ENCODE peak calls at places on chromosome 17, in seven cellular contexts. X, V, P, M, Z, S and J are unnamed samples.

GRCh38 chr17:61167050-61167449 is 232.6 kb upstream of the TBX2 start:
- DNase-seq in X (no peak), V (no peak), P (no peak), M (no peak), Z (no peak), S (no peak), J (no peak)

GRCh38 chr17:39769974-39770587 is 32.3 kb downstream of the GRB7 start:
- DNase-seq in X (no peak), V (no peak), P (no peak), M (peak; percentile 32), Z (no peak), S (peak; percentile 69), J (no peak)

GRCh38 chr17:50487213-50488096 is 8.8 kb downstream of the RSAD1 start:
- DNase-seq in X (no peak), V (no peak), P (no peak), M (peak; percentile 12), Z (no peak), S (no peak), J (no peak)

GRCh38 chr17:15380447-15380846 is 39.0 kb upstream of the TEKT3 start:
- DNase-seq in X (no peak), V (no peak), P (no peak), M (no peak), Z (no peak), S (peak; percentile 57), J (no peak)

GRCh38 chr17:78529251-78529650 is 47.9 kb downstream of the DNAH17 start:
- DNase-seq in X (no peak), V (no peak), P (no peak), M (no peak), Z (no peak), S (no peak), J (no peak)

GRCh38 chr17:78125976-78126894 is 2.3 kb downstream of the TMC6 start:
- DNase-seq in X (no peak), V (no peak), P (no peak), M (no peak), Z (no peak), S (no peak), J (no peak)

GRCh38 chr17:11705111-11705510 is 106.8 kb downstream of the DNAH9 start:
- DNase-seq in X (no peak), V (no peak), P (no peak), M (no peak), Z (no peak), S (no peak), J (no peak)

GRCh38 chr17:76911299-76912007 is 43.2 kb downstream of the MGAT5B start:
- DNase-seq in X (no peak), V (no peak), P (no peak), M (no peak), Z (no peak), S (no peak), J (no peak)

GRCh38 chr17:79001190-79002020 is 8.2 kb downstream of the CANT1 start:
- DNase-seq in X (no peak), V (no peak), P (no peak), M (no peak), Z (no peak), S (no peak), J (no peak)

GRCh38 chr17:80564545-80564944 is 19.9 kb downstream of the RPTOR start:
- DNase-seq in X (no peak), V (no peak), P (no peak), M (no peak), Z (no peak), S (no peak), J (no peak)

GRCh38 chr17:69323806-69324205 is 3.1 kb downstream of the ABCA5 start:
- DNase-seq in X (no peak), V (no peak), P (no peak), M (no peak), Z (no peak), S (no peak), J (no peak)

GRCh38 chr17:69326302-69327059 is 452 bp downstream of the ABCA5 start:
- DNase-seq in X (peak; percentile 11), V (no peak), P (peak; percentile 5), M (peak; percentile 26), Z (peak; percentile 81), S (peak; percentile 45), J (no peak)

GRCh38 chr17:69320908-69321238 is 6.1 kb downstream of the ABCA5 start:
- DNase-seq in X (no peak), V (no peak), P (no peak), M (no peak), Z (no peak), S (no peak), J (no peak)

GRCh38 chr17:69327060-69327831 is at the start of gene ABCA5:
- DNase-seq in X (peak; percentile 95), V (peak; percentile 95), P (peak; percentile 83), M (peak; percentile 79), Z (peak; percentile 84), S (peak; percentile 97), J (peak; percentile 84)

DNA sequence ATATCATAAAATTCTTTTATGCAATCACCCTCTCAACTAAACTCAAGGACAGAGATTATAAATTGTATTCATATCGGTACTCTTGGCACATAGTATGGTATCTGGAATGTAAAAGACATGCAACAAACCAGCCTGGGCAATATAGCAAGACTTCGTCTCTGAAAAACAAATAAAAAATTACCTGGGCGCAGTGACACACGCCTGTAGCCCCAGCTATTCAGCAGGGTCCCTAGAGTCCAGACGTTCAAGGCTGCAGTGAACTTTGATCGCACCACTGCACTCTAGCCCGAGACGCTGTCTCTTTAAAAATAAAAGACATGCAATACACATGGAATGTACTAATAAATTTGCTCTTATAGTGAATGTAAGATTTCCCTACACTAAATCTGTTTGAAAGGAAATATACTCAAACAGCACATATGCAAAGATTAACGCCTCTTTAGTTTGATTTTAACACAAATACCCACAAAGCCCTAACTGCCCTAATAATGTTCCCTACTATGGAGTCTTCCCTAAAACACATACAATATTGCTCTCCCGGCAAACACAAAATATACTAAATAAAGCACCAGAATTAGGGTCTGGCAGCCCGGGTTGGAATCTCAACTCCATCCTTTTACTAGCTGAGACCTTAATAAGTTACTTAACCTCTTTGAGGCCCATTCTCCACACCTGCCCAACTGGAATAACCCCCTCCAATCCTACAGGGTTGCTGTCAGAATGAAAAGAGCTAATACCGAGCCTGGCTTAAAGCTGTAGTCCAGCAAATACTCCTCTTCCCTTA is 1.2 kb downstream of the ABCA5 start:
- DNase-seq in X (no peak), V (no peak), P (peak; percentile 8), M (no peak), Z (no peak), S (no peak), J (no peak)
- H2BK120ac ChIP-seq in X (no peak overlapping the region), V (no peak overlapping the region), P (no peak overlapping the region), M (no peak overlapping the region), Z (no peak overlapping the region), S (no peak overlapping the region), J (no peak overlapping the region)

GRCh38 chr17:70208080-70208794 is 38.9 kb downstream of the KCNJ2 start:
- DNase-seq in X (peak; percentile 3), V (no peak), P (no peak), M (no peak), Z (no peak), S (peak; percentile 54), J (no peak)
- H2BK120ac ChIP-seq in X (no peak overlapping the region), V (no peak overlapping the region), P (no peak overlapping the region), M (no peak overlapping the region), Z (no peak overlapping the region), S (no peak overlapping the region), J (no peak overlapping the region)

GRCh38 chr17:43902190-43902589 is 5.1 kb downstream of the MPP2 start:
- DNase-seq in X (no peak), V (no peak), P (no peak), M (no peak), Z (no peak), S (no peak), J (no peak)

GRCh38 chr17:43898446-43898845 is 8.9 kb downstream of the MPP2 start:
- DNase-seq in X (no peak), V (no peak), P (no peak), M (no peak), Z (no peak), S (no peak), J (no peak)

GRCh38 chr17:43900183-43900857 is 7.0 kb downstream of the MPP2 start:
- DNase-seq in X (peak; percentile 89), V (peak; percentile 96), P (peak; percentile 89), M (peak; percentile 72), Z (peak; percentile 85), S (peak; percentile 89), J (peak; percentile 95)

GRCh38 chr17:43897827-43898226 is 9.5 kb downstream of the MPP2 start:
- DNase-seq in X (no peak), V (no peak), P (no peak), M (no peak), Z (no peak), S (peak; percentile 37), J (no peak)

DNA sequence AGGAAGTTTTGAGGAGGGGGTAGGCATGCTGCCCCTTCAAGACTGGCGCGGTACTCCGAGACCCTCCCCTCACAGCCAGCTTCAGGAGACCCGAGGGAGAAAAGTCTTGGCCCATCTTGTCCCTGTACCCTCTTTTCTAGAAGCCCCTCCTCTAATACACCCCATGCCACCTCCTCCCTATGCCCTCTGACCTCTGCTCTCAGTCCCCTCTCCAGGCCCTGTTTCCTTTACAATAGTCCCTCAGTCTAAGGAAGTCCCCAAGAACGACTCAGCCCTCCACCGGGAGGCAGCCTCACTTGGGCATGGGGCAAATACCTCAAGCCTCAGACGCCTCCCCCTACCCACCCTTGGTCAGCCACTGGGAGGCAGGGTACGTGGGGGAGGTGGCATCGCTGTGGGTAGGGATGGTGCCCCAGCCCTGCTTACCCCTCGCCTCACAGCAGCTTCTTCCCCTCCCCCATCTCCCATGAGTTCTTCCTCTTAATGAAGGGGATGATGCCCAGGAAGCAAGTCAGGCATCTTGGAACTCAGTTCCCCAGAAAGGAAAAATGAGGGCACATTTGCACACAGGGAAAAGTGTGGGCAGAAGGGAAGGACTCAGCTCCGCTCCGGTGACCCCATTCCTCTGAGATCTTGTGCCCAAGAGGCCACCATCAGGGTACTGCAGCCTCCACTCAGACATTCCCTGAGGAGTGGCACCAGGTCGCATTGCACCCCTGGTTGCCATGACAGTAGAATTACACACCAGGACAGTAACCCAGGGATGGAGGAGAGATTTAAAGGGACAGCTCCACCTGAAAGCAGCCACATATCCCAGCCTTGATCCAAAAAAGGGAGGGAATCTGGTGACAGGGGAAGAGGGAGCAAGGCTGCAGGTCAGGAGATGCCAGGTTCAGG is 6.2 kb downstream of the MPP2 start:
- DNase-seq in X (peak; percentile 59), V (peak; percentile 59), P (no peak), M (no peak), Z (no peak), S (no peak), J (no peak)
- H2BK120ac ChIP-seq in X (no peak overlapping the region), V (no peak overlapping the region), P (peak overlapping the region; percentile 74), M (no peak overlapping the region), Z (no peak overlapping the region), S (no peak overlapping the region), J (peak overlapping the region; percentile 31)

GRCh38 chr17:70290770-70291169 is 121.4 kb downstream of the KCNJ2 start:
- DNase-seq in X (no peak), V (no peak), P (no peak), M (no peak), Z (no peak), S (no peak), J (no peak)
- H2BK120ac ChIP-seq in X (no peak overlapping the region), V (no peak overlapping the region), P (no peak overlapping the region), M (no peak overlapping the region), Z (no peak overlapping the region), S (no peak overlapping the region), J (no peak overlapping the region)